ENCODE peak calls at places on chromosomes 1 and 21, in four cellular contexts. One of them, this sample, is unnamed. For H3K36me3, the result is how much of the 10 kb centered on the place peaks cover.

GRCh38 chr1:40532844-40533424 is 1.5 kb downstream of the ZNF684 start:
- DNase-seq in hepatocyte: peak
- DNase-seq in colonic mucosa: peak
- DNase-seq in left ventricle myocardium inferior: no peak
- DNase-seq in this sample: peak

GRCh38 chr21:31279986-31280385 is 64.1 kb downstream of the TIAM1 start:
- DNase-seq in hepatocyte: no peak
- DNase-seq in colonic mucosa: no peak
- DNase-seq in left ventricle myocardium inferior: no peak
- DNase-seq in this sample: no peak

GRCh38 chr1:205977348-205978014 is 25.7 kb downstream of the RAB7B start:
- DNase-seq in hepatocyte: peak
- DNase-seq in left ventricle myocardium inferior: peak
- DNase-seq in colonic mucosa: peak
- DNase-seq in this sample: peak

GRCh38 chr21:25234857-25235801 is 372.2 kb downstream of the MRPL39 start:
- DNase-seq in left ventricle myocardium inferior: no peak
- DNase-seq in hepatocyte: no peak
- DNase-seq in colonic mucosa: no peak
- DNase-seq in this sample: no peak

GRCh38 chr1:210496063-210496462 is 167.4 kb downstream of the HHAT start:
- DNase-seq in colonic mucosa: no peak
- DNase-seq in hepatocyte: no peak
- DNase-seq in left ventricle myocardium inferior: peak
- DNase-seq in this sample: no peak

GRCh38 chr1:29029652-29030051 is 94.1 kb downstream of the TMEM200B start:
- DNase-seq in colonic mucosa: no peak
- DNase-seq in left ventricle myocardium inferior: no peak
- DNase-seq in hepatocyte: no peak
- DNase-seq in this sample: no peak

GRCh38 chr1:22379566-22379965 is 72.1 kb upstream of the ZBTB40 start:
- DNase-seq in colonic mucosa: no peak
- DNase-seq in hepatocyte: no peak
- DNase-seq in left ventricle myocardium inferior: no peak
- DNase-seq in this sample: no peak

GRCh38 chr1:2073382-2074230 is 23.4 kb downstream of the PRKCZ start:
- DNase-seq in hepatocyte: no peak
- DNase-seq in left ventricle myocardium inferior: no peak
- DNase-seq in colonic mucosa: no peak
- DNase-seq in this sample: no peak

GRCh38 chr21:45187646-45188045 is 100.0 kb downstream of the POFUT2 start:
- DNase-seq in colonic mucosa: no peak
- DNase-seq in left ventricle myocardium inferior: no peak
- DNase-seq in hepatocyte: no peak
- DNase-seq in this sample: no peak

GRCh38 chr1:243253211-243253926 is 1.7 kb downstream of the CEP170 start:
- DNase-seq in hepatocyte: no peak
- DNase-seq in colonic mucosa: no peak
- DNase-seq in left ventricle myocardium inferior: no peak
- DNase-seq in this sample: no peak

GRCh38 chr1:2019571-2020309 is 595 bp downstream of the GABRD start:
- DNase-seq in left ventricle myocardium inferior: no peak
- DNase-seq in colonic mucosa: no peak
- DNase-seq in hepatocyte: peak
- DNase-seq in this sample: no peak

GRCh38 chr1:8349961-8350360 is 32.0 kb downstream of the SLC45A1 start:
- DNase-seq in colonic mucosa: no peak
- DNase-seq in hepatocyte: no peak
- DNase-seq in left ventricle myocardium inferior: peak
- DNase-seq in this sample: no peak

GRCh38 chr1:35850051-35850450 is 33.0 kb upstream of the AGO1 start:
- DNase-seq in colonic mucosa: no peak
- DNase-seq in left ventricle myocardium inferior: no peak
- DNase-seq in hepatocyte: no peak
- DNase-seq in this sample: no peak

GRCh38 chr1:190608282-190608681 is 130.6 kb upstream of the BRINP3 start:
- DNase-seq in hepatocyte: no peak
- DNase-seq in colonic mucosa: no peak
- DNase-seq in left ventricle myocardium inferior: no peak
- DNase-seq in this sample: no peak

GRCh38 chr1:108346137-108346536 is 102.3 kb upstream of the NBPF4 start:
- DNase-seq in hepatocyte: no peak
- DNase-seq in colonic mucosa: no peak
- DNase-seq in left ventricle myocardium inferior: no peak
- DNase-seq in this sample: no peak

GRCh38 chr1:37478451-37478871 is 4.1 kb downstream of the ZC3H12A start:
- DNase-seq in hepatocyte: peak
- DNase-seq in left ventricle myocardium inferior: no peak
- DNase-seq in colonic mucosa: no peak
- DNase-seq in this sample: no peak

GRCh38 chr1:179146916-179147315 is 65.0 kb downstream of the TOR3A start:
- DNase-seq in left ventricle myocardium inferior: no peak
- DNase-seq in colonic mucosa: no peak
- DNase-seq in hepatocyte: no peak
- DNase-seq in this sample: no peak

GRCh38 chr1:218374972-218375371 is 29.8 kb downstream of the TGFB2 start:
- DNase-seq in colonic mucosa: no peak
- DNase-seq in hepatocyte: no peak
- DNase-seq in left ventricle myocardium inferior: no peak
- DNase-seq in this sample: no peak

GRCh38 chr1:116667577-116668105 is at the start of gene IGSF3:
- DNase-seq in hepatocyte: peak
- DNase-seq in left ventricle myocardium inferior: peak
- DNase-seq in colonic mucosa: peak
- DNase-seq in this sample: peak

GRCh38 chr21:37855568-37856391 is 60.5 kb downstream of the KCNJ6 start:
- DNase-seq in left ventricle myocardium inferior: no peak
- DNase-seq in colonic mucosa: no peak
- DNase-seq in hepatocyte: no peak
- DNase-seq in this sample: no peak

GRCh38 chr1:34360574-34360973 is 183.9 kb downstream of the C1orf94 start:
- DNase-seq in hepatocyte: no peak
- DNase-seq in left ventricle myocardium inferior: no peak
- DNase-seq in colonic mucosa: no peak
- DNase-seq in this sample: no peak

GRCh38 chr1:20666804-20667203 is 5.6 kb upstream of the DDOST start:
- DNase-seq in colonic mucosa: no peak
- DNase-seq in left ventricle myocardium inferior: no peak
- DNase-seq in hepatocyte: no peak
- DNase-seq in this sample: no peak

GRCh38 chr1:17494114-17494729 is 45.3 kb upstream of the ARHGEF10L start:
- DNase-seq in left ventricle myocardium inferior: peak
- DNase-seq in colonic mucosa: peak
- DNase-seq in hepatocyte: peak
- DNase-seq in this sample: peak

GRCh38 chr1:1191734-1192133 is 14.7 kb downstream of the TNFRSF18 start:
- DNase-seq in colonic mucosa: no peak
- DNase-seq in left ventricle myocardium inferior: no peak
- DNase-seq in hepatocyte: no peak
- DNase-seq in this sample: no peak

GRCh38 chr1:247528812-247529474 is 7.3 kb downstream of the OR2C3 start:
- DNase-seq in colonic mucosa: no peak
- DNase-seq in hepatocyte: no peak
- DNase-seq in left ventricle myocardium inferior: no peak
- DNase-seq in this sample: no peak

GRCh38 chr1:11533790-11534787 is 55.1 kb downstream of the DISP3 start:
- DNase-seq in colonic mucosa: no peak
- DNase-seq in hepatocyte: no peak
- DNase-seq in left ventricle myocardium inferior: no peak
- DNase-seq in this sample: no peak

GRCh38 chr21:44079446-44079845 is 27.8 kb upstream of the PWP2 start:
- DNase-seq in colonic mucosa: no peak
- DNase-seq in left ventricle myocardium inferior: no peak
- DNase-seq in hepatocyte: no peak
- DNase-seq in this sample: no peak
- H3K36me3 ChIP-seq in colonic mucosa: under half
- H3K36me3 ChIP-seq in left ventricle myocardium inferior: half or more
- H3K36me3 ChIP-seq in hepatocyte: under half
- H3K36me3 ChIP-seq in this sample: under half

GRCh38 chr1:31005617-31006166 is 59.8 kb downstream of the PUM1 start:
- DNase-seq in hepatocyte: no peak
- DNase-seq in colonic mucosa: no peak
- DNase-seq in left ventricle myocardium inferior: no peak
- DNase-seq in this sample: no peak

GRCh38 chr1:31005198-31005597 is 60.3 kb downstream of the PUM1 start:
- DNase-seq in left ventricle myocardium inferior: no peak
- DNase-seq in colonic mucosa: no peak
- DNase-seq in hepatocyte: no peak
- DNase-seq in this sample: no peak

GRCh38 chr1:31007462-31007991 is 58.0 kb downstream of the PUM1 start:
- DNase-seq in colonic mucosa: no peak
- DNase-seq in hepatocyte: peak
- DNase-seq in left ventricle myocardium inferior: no peak
- DNase-seq in this sample: no peak

GRCh38 chr1:31004231-31004621 is 61.3 kb downstream of the PUM1 start:
- DNase-seq in left ventricle myocardium inferior: no peak
- DNase-seq in hepatocyte: no peak
- DNase-seq in colonic mucosa: no peak
- DNase-seq in this sample: no peak

DNA sequence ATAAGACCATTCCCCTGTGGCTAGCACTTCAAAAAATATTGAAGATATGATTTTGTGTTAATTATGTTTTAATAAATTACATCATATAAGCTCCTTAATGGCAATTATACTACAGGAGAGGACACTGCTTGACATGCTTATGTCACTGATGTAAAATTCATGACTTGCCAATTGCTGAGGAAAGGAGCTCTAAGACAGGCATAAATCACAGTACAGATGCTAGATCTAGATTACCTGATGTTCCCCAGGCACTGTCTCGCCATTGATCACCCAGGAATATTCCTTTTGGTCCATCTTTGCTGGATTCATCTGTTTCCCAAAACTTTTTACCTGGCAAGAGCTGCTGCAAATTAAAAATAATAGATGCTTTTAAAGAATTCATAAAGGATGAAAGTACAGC is 58.8 kb downstream of the PUM1 start:
- DNase-seq in left ventricle myocardium inferior: no peak
- DNase-seq in hepatocyte: no peak
- DNase-seq in colonic mucosa: no peak
- DNase-seq in this sample: no peak
- H3K36me3 ChIP-seq in left ventricle myocardium inferior: under half
- H3K36me3 ChIP-seq in hepatocyte: under half
- H3K36me3 ChIP-seq in colonic mucosa: under half
- H3K36me3 ChIP-seq in this sample: under half

DNA sequence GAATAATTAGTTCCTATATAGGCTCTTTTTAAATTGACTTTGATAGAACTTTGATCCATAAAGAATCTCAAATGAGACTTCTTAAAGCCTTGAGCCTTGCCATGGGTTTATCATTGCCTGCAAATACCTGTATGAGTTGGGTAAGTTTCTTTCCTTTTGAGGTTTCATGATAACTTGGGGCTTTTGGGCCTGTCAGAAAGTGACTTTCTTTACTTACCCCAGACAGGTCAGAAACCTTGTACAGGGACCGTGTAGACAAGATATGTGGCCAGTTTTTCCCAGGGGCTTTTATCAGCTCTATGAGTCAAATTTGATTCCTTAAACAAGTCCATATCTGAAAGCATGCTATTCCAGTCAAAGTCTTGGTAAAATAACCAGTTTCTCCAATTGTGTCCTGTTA is 17.3 kb downstream of the KCTD3 start:
- DNase-seq in hepatocyte: no peak
- DNase-seq in colonic mucosa: no peak
- DNase-seq in left ventricle myocardium inferior: no peak
- DNase-seq in this sample: no peak
- H3K36me3 ChIP-seq in hepatocyte: under half
- H3K36me3 ChIP-seq in colonic mucosa: under half
- H3K36me3 ChIP-seq in left ventricle myocardium inferior: half or more
- H3K36me3 ChIP-seq in this sample: under half

DNA sequence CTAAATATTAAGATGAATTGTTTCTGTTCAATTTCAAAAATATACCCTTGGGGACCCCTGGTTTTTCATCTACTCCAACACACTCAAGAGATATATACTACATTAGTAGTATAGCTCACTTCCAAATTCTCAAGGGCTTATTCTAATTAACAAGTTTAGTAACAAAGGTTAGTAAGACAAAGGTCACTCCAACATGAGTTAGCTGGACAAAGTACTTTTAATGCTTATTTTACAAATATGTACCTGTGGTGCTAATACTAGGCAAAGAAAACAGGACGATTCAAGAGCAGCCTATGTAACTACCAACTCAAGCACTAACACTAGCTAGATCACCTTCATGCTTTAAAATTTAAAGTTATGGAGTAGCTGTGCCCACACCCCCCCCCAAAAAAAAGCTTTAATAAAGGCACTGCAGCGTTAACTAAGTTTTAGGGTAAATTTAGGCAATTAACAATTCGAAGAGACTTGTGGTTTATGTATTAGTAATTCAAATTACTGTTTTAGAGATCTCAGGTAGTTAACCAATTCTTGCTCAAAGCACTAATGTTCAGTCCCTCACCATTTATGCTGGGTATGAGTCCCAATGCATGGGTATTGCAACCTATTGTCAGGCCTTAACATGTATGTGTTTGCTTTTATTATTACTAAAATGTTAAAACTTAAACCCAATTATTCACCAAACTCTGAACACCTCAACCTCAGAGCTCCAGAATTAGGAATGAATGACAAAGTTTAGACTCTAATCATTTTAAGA is 14.1 kb downstream of the HNRNPU start:
- DNase-seq in colonic mucosa: no peak
- DNase-seq in left ventricle myocardium inferior: no peak
- DNase-seq in hepatocyte: no peak
- DNase-seq in this sample: no peak
- H3K36me3 ChIP-seq in colonic mucosa: under half
- H3K36me3 ChIP-seq in left ventricle myocardium inferior: half or more
- H3K36me3 ChIP-seq in hepatocyte: under half
- H3K36me3 ChIP-seq in this sample: under half

GRCh38 chr1:6077506-6077905 is 31.8 kb downstream of the KCNAB2 start:
- DNase-seq in colonic mucosa: no peak
- DNase-seq in hepatocyte: no peak
- DNase-seq in left ventricle myocardium inferior: no peak
- DNase-seq in this sample: no peak
- H3K36me3 ChIP-seq in colonic mucosa: under half
- H3K36me3 ChIP-seq in hepatocyte: under half
- H3K36me3 ChIP-seq in left ventricle myocardium inferior: under half
- H3K36me3 ChIP-seq in this sample: under half

DNA sequence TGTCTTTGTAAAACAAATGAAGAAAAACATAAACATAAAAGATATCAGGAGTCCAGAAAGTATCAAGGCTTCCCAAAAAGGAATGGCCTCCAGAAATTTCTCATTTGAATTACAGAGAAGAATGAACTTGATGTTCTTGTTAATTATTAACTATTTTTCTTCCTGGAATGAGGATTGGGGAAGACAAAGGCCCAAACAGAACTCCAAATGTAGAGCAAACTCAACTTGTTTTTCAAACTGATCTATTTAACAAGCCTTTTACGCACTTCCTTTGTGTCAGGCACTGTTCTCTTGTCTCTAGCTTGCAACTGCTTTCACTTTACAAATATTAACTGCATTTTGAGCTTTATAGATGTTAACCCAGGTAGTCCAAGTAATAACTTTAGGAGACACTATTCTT is 45.5 kb downstream of the LAMC2 start:
- DNase-seq in left ventricle myocardium inferior: no peak
- DNase-seq in hepatocyte: no peak
- DNase-seq in colonic mucosa: no peak
- DNase-seq in this sample: no peak
- H3K36me3 ChIP-seq in left ventricle myocardium inferior: under half
- H3K36me3 ChIP-seq in hepatocyte: under half
- H3K36me3 ChIP-seq in colonic mucosa: under half
- H3K36me3 ChIP-seq in this sample: under half

This sample was measured in Caco-2.